ENCODE peak calls at places on chromosomes 5 and 9, in five cellular contexts. B is activated CD4-positive, alpha-beta memory T cell treated with anti-CD3 and anti-CD28 coated beads, Interleukin-2, amount 10 ng/mL, durations not matched to agents 7 days and 5 days; G is germinal center; Y is fibroblast of the aortic adventitia; Z is NCI-H2029. U is an unnamed sample.

GRCh38 chr5:32027093-32027716 is 146.9 kb downstream of the GOLPH3 start:
- DNase-seq in B (no peak), G (no peak), Y (no peak), Z (no peak), U (no peak)

GRCh38 chr5:1759378-1759970 is 40.2 kb downstream of the MRPL36 start:
- DNase-seq in B (peak), G (no peak), Y (no peak), Z (no peak), U (no peak)

GRCh38 chr9:95772320-95773060 is 103.0 kb upstream of the ERCC6L2 start:
- DNase-seq in B (no peak), G (no peak), Y (peak), Z (no peak), U (peak)

GRCh38 chr5:107275333-107275732 is 395.4 kb downstream of the EFNA5 start:
- DNase-seq in B (no peak), G (no peak), Y (no peak), Z (no peak), U (no peak)

GRCh38 chr5:32450952-32451351 is 6.4 kb upstream of the ZFR start:
- DNase-seq in B (no peak), G (peak), Y (no peak), Z (no peak), U (no peak)

GRCh38 chr9:105972805-105973204 is 278.5 kb downstream of the TMEM38B start:
- DNase-seq in B (no peak), G (no peak), Y (no peak), Z (no peak), U (no peak)

GRCh38 chr9:137973829-137974416 is 96.3 kb downstream of the CACNA1B start:
- DNase-seq in B (no peak), G (no peak), Y (no peak), Z (no peak), U (no peak)

GRCh38 chr5:157912621-157913325 is 53.8 kb upstream of the CLINT1 start:
- DNase-seq in B (no peak), G (peak), Y (no peak), Z (peak), U (no peak)

GRCh38 chr5:62982348-62982747 is 403.7 kb downstream of the LRRC70 start:
- DNase-seq in B (no peak), G (no peak), Y (no peak), Z (no peak), U (no peak)

U was measured in fibroblast of gingiva.